ENCODE peak calls at places on chromosomes 13 and 19, in four cellular contexts. B is mammary epithelial cell; Y is CD4-positive, alpha-beta T cell; O is body of pancreas. V is an unnamed sample.

GRCh38 chr19:45327404-45328143 is 4.9 kb upstream of the CKM start:
- DNase-seq in B (no peak), Y (no peak), O (no peak), V (no peak)

GRCh38 chr13:104385409-104385808 is 1319.2 kb upstream of the SLC10A2 start:
- DNase-seq in B (peak), Y (no peak), O (no peak), V (no peak)

GRCh38 chr19:41569481-41570150 is 6.3 kb upstream of the CEACAM21 start:
- DNase-seq in B (no peak), Y (no peak), O (no peak), V (no peak)

GRCh38 chr19:4066176-4066606 is 508 bp downstream of the ZBTB7A start:
- DNase-seq in B (no peak), Y (peak), O (no peak), V (peak)

GRCh38 chr19:11570039-11570462 is 7.4 kb downstream of the ACP5 start:
- DNase-seq in B (no peak), Y (no peak), O (no peak), V (no peak)

GRCh38 chr13:63438951-63439350 is 2023.3 kb upstream of the PCDH20 start:
- DNase-seq in B (no peak), Y (no peak), O (no peak), V (no peak)

GRCh38 chr13:25286308-25286968 is 850 bp downstream of the MTMR6 start:
- DNase-seq in B (peak), Y (peak), O (peak), V (no peak)

GRCh38 chr13:41621716-41622508 is 164.6 kb downstream of the RGCC start:
- DNase-seq in B (no peak), Y (no peak), O (no peak), V (no peak)

GRCh38 chr19:609001-609340 is 19.3 kb downstream of the HCN2 start:
- DNase-seq in B (no peak), Y (no peak), O (no peak), V (no peak)

GRCh38 chr19:8141726-8142524 is 7.5 kb downstream of the FBN3 start:
- DNase-seq in B (no peak), Y (no peak), O (peak), V (no peak)

GRCh38 chr19:35868172-35868822 is at the start of gene APLP1:
- DNase-seq in B (no peak), Y (peak), O (peak), V (peak)

GRCh38 chr19:42313096-42313839 is at the start of gene TMEM145:
- DNase-seq in B (peak), Y (no peak), O (peak), V (peak)

GRCh38 chr13:51235186-51235585 is 13.0 kb downstream of the FAM124A start:
- DNase-seq in B (no peak), Y (no peak), O (no peak), V (no peak)

GRCh38 chr13:43195551-43195950 is 172.2 kb downstream of the DNAJC15 start:
- DNase-seq in B (no peak), Y (no peak), O (no peak), V (no peak)

GRCh38 chr19:46999878-47000277 is 19.8 kb upstream of the NPAS1 start:
- DNase-seq in B (no peak), Y (no peak), O (no peak), V (no peak)

GRCh38 chr13:102726430-102726829 is 31.6 kb upstream of the METTL21C start:
- DNase-seq in B (peak), Y (no peak), O (no peak), V (no peak)

GRCh38 chr19:8501547-8501946 is 893 bp downstream of the PRAM1 start:
- DNase-seq in B (no peak), Y (no peak), O (no peak), V (no peak)

GRCh38 chr13:28953714-28954113 is 133.6 kb downstream of the MTUS2 start:
- DNase-seq in B (no peak), Y (no peak), O (no peak), V (no peak)
- TF ChIP-seq CTCF in B (no peak), Y (no peak), O (no peak), V (no peak)

GRCh38 chr19:18484992-18485391 is 36.9 kb downstream of the ELL start:
- DNase-seq in B (no peak), Y (no peak), O (no peak), V (no peak)
- TF ChIP-seq CTCF in B (no peak), Y (no peak), O (no peak), V (no peak)

GRCh38 chr13:73416093-73416492 is 357.3 kb downstream of the KLF5 start:
- DNase-seq in B (no peak), Y (no peak), O (no peak), V (no peak)

GRCh38 chr13:73412933-73413332 is 354.1 kb downstream of the KLF5 start:
- DNase-seq in B (peak), Y (no peak), O (no peak), V (no peak)

GRCh38 chr13:73421310-73421912 is 362.6 kb downstream of the KLF5 start:
- DNase-seq in B (peak), Y (no peak), O (peak), V (no peak)

GRCh38 chr13:73422973-73423372 is 364.2 kb downstream of the KLF5 start:
- DNase-seq in B (no peak), Y (no peak), O (no peak), V (no peak)

GRCh38 chr13:73417012-73417615 is 358.3 kb downstream of the KLF5 start:
- DNase-seq in B (no peak), Y (no peak), O (peak), V (no peak)
- TF ChIP-seq CTCF in B (peak), Y (no peak), O (peak), V (no peak)

GRCh38 chr19:22116760-22117159 is 64.5 kb downstream of the ZNF257 start:
- DNase-seq in B (no peak), Y (no peak), O (no peak), V (no peak)
- TF ChIP-seq CTCF in B (no peak), Y (no peak), O (no peak), V (no peak)

GRCh38 chr13:48595330-48596127 is 58.2 kb upstream of the CYSLTR2 start:
- DNase-seq in B (peak), Y (peak), O (peak), V (no peak)
- TF ChIP-seq CTCF in B (peak), Y (peak), O (peak), V (peak)

GRCh38 chr19:18319591-18320135 is 3.2 kb downstream of the LSM4 start:
- DNase-seq in B (no peak), Y (no peak), O (peak), V (no peak)

GRCh38 chr19:18322759-18323460 is at the start of gene LSM4:
- DNase-seq in B (peak), Y (peak), O (peak), V (peak)

GRCh38 chr19:18320865-18321728 is 1.8 kb downstream of the LSM4 start:
- DNase-seq in B (no peak), Y (no peak), O (no peak), V (no peak)

GRCh38 chr19:18321729-18322091 is 1.2 kb downstream of the LSM4 start:
- DNase-seq in B (no peak), Y (no peak), O (no peak), V (no peak)

DNA sequence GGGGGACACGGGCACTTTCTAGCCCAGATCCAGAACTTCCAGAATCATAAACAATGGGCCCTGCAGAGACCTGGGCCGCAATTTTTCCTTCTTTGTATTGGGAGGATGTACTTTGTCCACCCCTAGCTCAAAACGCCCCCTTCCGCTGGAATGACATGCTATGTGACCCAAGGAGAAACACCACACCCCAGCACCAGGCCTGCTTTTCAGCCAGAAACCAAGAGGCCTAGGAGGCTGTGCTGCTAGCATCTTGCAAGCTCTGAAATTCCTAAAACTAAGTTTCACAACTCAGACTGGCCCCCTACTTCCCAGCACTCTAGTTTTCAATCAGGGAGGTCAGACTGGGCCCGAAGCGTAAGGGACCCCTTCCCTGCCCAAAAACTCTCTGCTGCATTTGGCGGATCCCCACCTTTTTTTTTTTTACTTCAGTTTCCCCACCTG is 538 bp downstream of the LSM4 start:
- DNase-seq in B (no peak), Y (no peak), O (no peak), V (no peak)
- TF ChIP-seq CTCF in B (no peak), Y (no peak), O (no peak), V (no peak)

GRCh38 chr13:93226065-93226622 is 463 bp upstream of the GPC6 start:
- DNase-seq in B (no peak), Y (no peak), O (no peak), V (no peak)

GRCh38 chr13:93226623-93227279 is at the start of gene GPC6:
- DNase-seq in B (peak), Y (no peak), O (peak), V (peak)

GRCh38 chr13:93230466-93230865 is 3.9 kb downstream of the GPC6 start:
- DNase-seq in B (peak), Y (no peak), O (no peak), V (no peak)

GRCh38 chr13:93227280-93227905 is 786 bp downstream of the GPC6 start:
- DNase-seq in B (peak), Y (no peak), O (no peak), V (no peak)

GRCh38 chr13:93227906-93228801 is 1.5 kb downstream of the GPC6 start:
- DNase-seq in B (peak), Y (no peak), O (peak), V (peak)
- TF ChIP-seq CTCF in B (peak), Y (no peak), O (no peak), V (peak)

DNA sequence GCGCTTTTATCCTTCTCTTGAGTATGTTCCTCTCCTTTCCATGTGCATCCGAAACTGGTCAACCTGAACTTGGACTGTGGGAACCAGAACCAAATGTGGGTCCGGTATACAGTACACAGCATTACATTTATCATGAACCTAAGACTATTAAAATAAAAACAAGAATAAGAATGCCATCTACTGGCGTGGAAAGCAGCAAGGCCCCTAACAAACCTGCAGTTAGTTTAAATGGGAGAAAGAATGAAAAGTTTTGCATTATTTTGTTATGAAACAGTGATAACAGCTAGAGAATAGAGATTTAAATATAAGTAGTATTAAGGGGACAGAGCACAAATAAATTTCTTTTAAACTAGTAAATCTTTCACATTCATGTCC is 159.5 kb downstream of the RBM26 start:
- DNase-seq in B (no peak), Y (no peak), O (no peak), V (no peak)
- TF ChIP-seq CTCF in B (peak), Y (no peak), O (no peak), V (no peak)

GRCh38 chr19:55146078-55146647 is 2.8 kb downstream of the TNNT1 start:
- DNase-seq in B (peak), Y (no peak), O (no peak), V (no peak)
- TF ChIP-seq CTCF in B (peak), Y (no peak), O (no peak), V (peak)

GRCh38 chr13:112874751-112875300 is 94.2 kb upstream of the MCF2L start:
- DNase-seq in B (no peak), Y (no peak), O (no peak), V (no peak)
- TF ChIP-seq CTCF in B (no peak), Y (no peak), O (no peak), V (peak)